ENCODE peak calls at places on chromosomes 13 and 19, in six cellular contexts. S, K, N, I, Z and V are unnamed samples.

GRCh38 chr13:109840201-109840892 is 54.0 kb upstream of the IRS2 start:
- DNase-seq in S (no peak), K (no peak), N (no peak), I (no peak), Z (peak), V (no peak)

GRCh38 chr19:10137751-10138682 is 18.3 kb upstream of the EIF3G start:
- DNase-seq in S (no peak), K (no peak), N (no peak), I (no peak), Z (no peak), V (no peak)

GRCh38 chr13:90633849-90634248 is 713.6 kb upstream of the MIR17HG start:
- DNase-seq in S (no peak), K (no peak), N (no peak), I (no peak), Z (no peak), V (peak)

GRCh38 chr19:1206733-1207301 is 1.2 kb downstream of the STK11 start:
- DNase-seq in S (no peak), K (peak), N (peak), I (no peak), Z (no peak), V (no peak)

GRCh38 chr13:40485611-40486517 is 180.6 kb downstream of the FOXO1 start:
- DNase-seq in S (no peak), K (peak), N (peak), I (no peak), Z (peak), V (no peak)

GRCh38 chr19:40219721-40220276 is 1.6 kb upstream of the TTC9B start:
- DNase-seq in S (no peak), K (no peak), N (no peak), I (no peak), Z (no peak), V (no peak)

GRCh38 chr13:20399515-20399914 is 126.1 kb downstream of the CRYL1 start:
- DNase-seq in S (no peak), K (no peak), N (no peak), I (no peak), Z (no peak), V (no peak)

GRCh38 chr19:1000095-1000494 is at the start of gene GRIN3B:
- DNase-seq in S (peak), K (peak), N (peak), I (peak), Z (peak), V (peak)

GRCh38 chr19:5099822-5100221 is 130.9 kb downstream of the KDM4B start:
- DNase-seq in S (no peak), K (no peak), N (no peak), I (no peak), Z (no peak), V (no peak)

GRCh38 chr13:98576963-98577822 is at the start of gene STK24:
- DNase-seq in S (peak), K (peak), N (peak), I (peak), Z (peak), V (peak)

GRCh38 chr13:53138369-53139036 is 109.9 kb downstream of the OLFM4 start:
- DNase-seq in S (no peak), K (no peak), N (no peak), I (no peak), Z (no peak), V (peak)

GRCh38 chr13:27919934-27920676 is at the start of gene PDX1:
- DNase-seq in S (no peak), K (no peak), N (no peak), I (peak), Z (peak), V (no peak)

GRCh38 chr19:18712981-18713380 is 29.5 kb downstream of the CRTC1 start:
- DNase-seq in S (no peak), K (no peak), N (no peak), I (no peak), Z (no peak), V (no peak)

GRCh38 chr13:102440259-102440936 is 38.5 kb upstream of the FGF14 start:
- DNase-seq in S (peak), K (no peak), N (no peak), I (no peak), Z (no peak), V (peak)

GRCh38 chr13:22102237-22102636 is 431.4 kb downstream of the FGF9 start:
- DNase-seq in S (no peak), K (no peak), N (no peak), I (no peak), Z (no peak), V (no peak)

GRCh38 chr13:102561933-102562332 is 34.9 kb upstream of the TPP2 start:
- DNase-seq in S (no peak), K (no peak), N (no peak), I (no peak), Z (no peak), V (no peak)

GRCh38 chr13:113297370-113297871 is 382 bp downstream of the LAMP1 start:
- DNase-seq in S (peak), K (peak), N (peak), I (no peak), Z (no peak), V (peak)

GRCh38 chr13:76296751-76297150 is 589.5 kb downstream of the KCTD12 start:
- DNase-seq in S (no peak), K (no peak), N (no peak), I (no peak), Z (no peak), V (no peak)

GRCh38 chr19:31838163-31838798 is 489.0 kb upstream of the TSHZ3 start:
- DNase-seq in S (no peak), K (no peak), N (no peak), I (no peak), Z (peak), V (no peak)

GRCh38 chr19:6539514-6539913 is 8.7 kb downstream of the TNFSF9 start:
- DNase-seq in S (no peak), K (no peak), N (no peak), I (no peak), Z (no peak), V (no peak)

DNA sequence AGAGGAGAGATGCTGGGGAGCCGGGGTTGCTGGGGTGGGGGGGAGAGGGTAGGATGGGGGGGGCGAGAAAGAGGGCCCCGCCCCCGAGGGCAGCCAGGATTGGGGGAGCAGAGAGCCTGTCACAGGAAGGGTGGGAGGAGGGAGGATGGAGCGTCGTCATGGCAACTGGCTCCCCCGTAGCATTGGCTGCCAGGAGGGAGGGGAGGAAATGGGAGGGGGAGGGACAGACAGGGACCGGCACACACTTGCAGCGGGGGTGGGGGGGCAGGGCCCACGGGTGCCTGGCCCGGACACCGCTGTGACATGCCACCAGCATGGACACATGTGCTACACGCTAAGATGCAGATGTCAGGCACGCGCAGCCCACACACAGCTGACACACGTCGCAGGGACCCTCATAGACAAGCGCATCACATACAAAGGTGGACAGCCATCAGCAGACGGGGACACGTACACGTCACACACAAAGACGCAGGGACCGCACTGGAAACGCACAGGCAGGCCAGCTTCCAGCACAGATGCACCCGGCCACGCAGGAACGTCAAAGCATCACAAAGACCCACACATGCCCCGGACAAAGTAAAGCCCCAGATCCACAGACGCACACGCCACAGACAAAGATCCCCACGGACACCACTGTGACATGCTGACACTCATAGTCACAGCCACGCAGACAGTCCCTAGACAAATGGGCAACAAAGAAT is at the start of gene LMTK3:
- DNase-seq in S (peak), K (peak), N (peak), I (peak), Z (peak), V (peak)
- H3K27ac ChIP-seq in S (no peak), K (peak), N (no peak), I (no peak), Z (no peak), V (no peak)

GRCh38 chr13:67438465-67438864 is 208.3 kb upstream of the PCDH9 start:
- DNase-seq in S (no peak), K (no peak), N (no peak), I (no peak), Z (peak), V (no peak)
- TF ChIP-seq CTCF in S (no peak), K (no peak), N (no peak), I (peak), Z (peak), V (no peak)

DNA sequence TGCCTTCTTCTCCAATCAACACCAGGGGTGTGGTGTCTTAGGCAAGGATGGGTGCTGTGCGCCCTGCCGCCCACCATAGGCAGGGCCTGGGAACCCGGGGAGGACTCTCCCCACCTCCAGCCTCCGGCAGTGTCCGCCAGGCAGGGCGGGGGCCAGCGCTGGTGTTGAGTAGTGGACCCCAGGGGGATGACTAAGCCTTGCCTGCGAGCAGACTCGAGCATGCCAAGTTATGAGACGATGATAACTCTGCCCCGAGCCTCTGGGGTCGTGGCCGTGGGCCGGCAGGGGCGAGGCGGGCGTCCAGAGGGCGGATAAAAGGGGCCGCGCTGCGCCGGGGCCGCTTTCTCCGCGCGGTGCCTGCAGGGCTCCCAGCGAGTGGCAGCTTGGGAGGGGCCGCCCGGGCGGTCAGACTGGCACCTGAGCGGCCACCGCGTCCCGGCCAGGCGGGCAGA is at the start of gene MEDAG:
- DNase-seq in S (peak), K (no peak), N (no peak), I (no peak), Z (no peak), V (peak)
- H3K4me3 ChIP-seq in S (peak), K (no peak), N (no peak), I (peak), Z (no peak), V (no peak)

GRCh38 chr13:32881074-32881791 is 135.0 kb upstream of the KL start:
- DNase-seq in S (no peak), K (no peak), N (no peak), I (no peak), Z (no peak), V (no peak)

GRCh38 chr13:32881792-32882175 is 134.4 kb upstream of the KL start:
- DNase-seq in S (no peak), K (no peak), N (no peak), I (no peak), Z (no peak), V (no peak)

GRCh38 chr13:32877491-32877890 is 138.7 kb upstream of the KL start:
- DNase-seq in S (no peak), K (no peak), N (no peak), I (no peak), Z (no peak), V (no peak)

GRCh38 chr13:32880636-32881035 is 135.6 kb upstream of the KL start:
- DNase-seq in S (no peak), K (no peak), N (no peak), I (no peak), Z (no peak), V (no peak)

DNA sequence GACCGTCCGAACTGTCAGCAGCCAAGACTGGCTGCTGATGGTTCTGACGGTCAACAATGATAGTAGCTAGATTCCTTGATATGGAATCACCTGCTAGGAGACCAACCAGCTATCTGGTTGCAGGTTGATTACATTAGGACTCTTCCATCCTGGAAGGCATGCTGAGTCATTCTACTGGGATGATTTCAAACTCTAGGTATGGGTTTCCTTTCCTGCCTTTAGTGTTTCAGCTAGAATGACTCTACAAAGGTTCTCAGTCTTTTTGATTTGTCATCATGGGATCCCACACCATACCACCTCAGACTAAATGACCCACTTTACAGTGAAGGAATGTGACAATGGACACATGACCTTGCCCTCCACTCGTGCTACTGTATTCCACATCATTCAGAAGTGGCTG is 138.1 kb upstream of the KL start:
- DNase-seq in S (no peak), K (no peak), N (no peak), I (no peak), Z (no peak), V (no peak)
- H3K27ac ChIP-seq in S (no peak), K (no peak), N (no peak), I (no peak), Z (no peak), V (no peak)

DNA sequence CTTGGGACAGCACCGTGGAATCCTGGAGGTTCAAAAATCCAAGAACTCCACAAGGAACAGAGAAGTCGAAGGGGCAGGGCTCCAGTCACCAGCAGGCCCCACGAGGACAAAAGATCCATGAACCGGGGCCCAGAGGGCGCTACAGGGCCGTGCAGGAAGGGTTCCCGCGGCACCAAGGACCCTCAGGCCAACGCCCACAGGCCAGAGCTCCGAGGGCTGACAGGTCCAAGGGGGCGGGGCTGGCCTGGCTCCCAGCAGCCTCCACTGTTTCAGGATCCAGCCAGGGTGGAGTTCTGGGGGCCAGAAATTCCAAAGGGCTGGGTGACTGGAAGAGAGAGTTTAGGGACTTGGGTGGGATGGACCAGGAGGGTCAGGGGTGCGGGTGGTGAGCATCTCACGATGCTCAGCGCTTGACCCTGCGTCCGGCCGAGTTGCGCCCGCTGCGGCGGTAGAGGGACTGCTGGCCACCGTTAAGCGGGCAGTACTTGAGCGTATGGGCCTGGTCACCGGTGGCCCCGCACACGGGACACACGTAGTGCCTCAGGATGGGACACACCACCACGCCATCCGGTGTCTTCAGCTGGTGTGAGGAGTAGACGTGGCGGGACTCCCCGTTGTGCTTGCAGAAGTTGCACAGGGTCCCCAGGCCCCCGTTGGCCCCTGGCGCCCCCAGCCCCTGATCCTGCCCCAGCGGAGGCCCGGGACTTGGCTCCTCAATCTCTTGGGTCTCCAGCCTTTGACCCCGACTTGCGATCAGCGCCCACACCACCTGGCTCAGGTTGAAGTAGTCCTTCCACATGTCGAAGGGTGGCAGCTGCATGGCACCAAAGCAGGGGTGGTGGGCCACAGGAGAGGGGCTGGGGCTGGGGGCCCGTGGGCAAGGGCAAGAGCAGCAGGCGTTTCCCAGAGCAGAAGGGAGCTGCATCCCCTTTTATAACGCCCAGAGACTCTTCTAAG is at the start of gene NANOS2:
- DNase-seq in S (no peak), K (no peak), N (no peak), I (peak), Z (peak), V (no peak)
- TF ChIP-seq CTCF in S (no peak), K (no peak), N (no peak), I (peak), Z (peak), V (no peak)

GRCh38 chr19:7861619-7862412 is 12.4 kb downstream of the PRR36 start:
- DNase-seq in S (no peak), K (no peak), N (no peak), I (no peak), Z (peak), V (no peak)

GRCh38 chr19:7860166-7860901 is 13.9 kb downstream of the PRR36 start:
- DNase-seq in S (no peak), K (no peak), N (no peak), I (no peak), Z (no peak), V (no peak)

GRCh38 chr19:7862413-7862951 is 11.7 kb downstream of the PRR36 start:
- DNase-seq in S (peak), K (peak), N (peak), I (peak), Z (peak), V (peak)

GRCh38 chr19:7859766-7860165 is 14.4 kb downstream of the PRR36 start:
- DNase-seq in S (no peak), K (no peak), N (no peak), I (no peak), Z (no peak), V (no peak)

GRCh38 chr19:7860902-7861618 is 13.1 kb downstream of the PRR36 start:
- DNase-seq in S (no peak), K (no peak), N (no peak), I (no peak), Z (no peak), V (no peak)
- H3K4me3 ChIP-seq in S (no peak), K (no peak), N (no peak), I (peak), Z (no peak), V (no peak)

DNA sequence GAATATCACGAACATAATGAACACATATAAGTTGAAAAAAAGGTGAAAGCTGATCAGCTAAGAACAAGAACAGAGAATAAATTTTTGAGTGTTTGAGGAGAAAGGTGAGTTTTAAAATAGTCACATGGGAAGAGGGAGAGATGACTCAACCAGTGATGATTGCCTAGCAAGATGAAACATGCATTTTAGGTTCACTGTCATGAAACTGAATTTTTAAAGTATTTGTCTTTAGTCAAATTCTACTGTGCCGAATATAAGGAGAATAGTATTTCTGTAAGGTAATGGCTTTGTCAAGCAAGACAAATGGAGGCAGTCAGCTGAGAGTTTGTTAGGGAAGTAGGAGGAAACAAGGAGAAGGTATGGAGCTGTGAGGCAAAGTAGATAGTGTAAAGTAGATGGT is 2557.4 kb downstream of the PCDH9 start:
- DNase-seq in S (no peak), K (no peak), N (no peak), I (no peak), Z (no peak), V (no peak)
- H3K27ac ChIP-seq in S (no peak), K (no peak), N (no peak), I (no peak), Z (no peak), V (no peak)